ENCODE peak calls at places on chromosomes 3 and 15, in five cellular contexts. K, Q, W, V and U are unnamed samples.

GRCh38 chr3:32401541-32402052 is 9.9 kb downstream of the CMTM7 start:
- DNase-seq in K (peak; percentile 90), V (peak; percentile 68), Q (no peak), W (peak; percentile 77), U (peak; percentile 75)

GRCh38 chr3:174126990-174127758 is 729.6 kb downstream of the NLGN1 start:
- DNase-seq in W (no peak), K (no peak), V (no peak), Q (no peak), U (no peak)

GRCh38 chr15:63067976-63068743 is 25.6 kb downstream of the TPM1 start:
- DNase-seq in Q (no peak), V (no peak), W (no peak), K (no peak), U (no peak)

GRCh38 chr3:16831846-16832245 is 52.9 kb upstream of the PLCL2 start:
- DNase-seq in K (no peak), W (no peak), Q (no peak), V (no peak), U (no peak)

GRCh38 chr15:76223521-76223920 is 87.7 kb downstream of the ETFA start:
- DNase-seq in Q (no peak), V (no peak), W (no peak), K (no peak), U (no peak)

GRCh38 chr3:186044973-186045372 is 63.9 kb downstream of the ETV5 start:
- DNase-seq in Q (no peak), W (no peak), V (no peak), K (peak; percentile 88), U (no peak)

GRCh38 chr15:33116218-33116617 is 78.3 kb downstream of the FMN1 start:
- DNase-seq in Q (no peak), W (no peak), V (no peak), K (no peak), U (no peak)

GRCh38 chr3:120039642-120040610 is 54.3 kb downstream of the GSK3B start:
- DNase-seq in K (peak; percentile 88), V (no peak), Q (no peak), W (no peak), U (no peak)

GRCh38 chr15:28018291-28019044 is 80.6 kb downstream of the OCA2 start:
- DNase-seq in V (no peak), Q (no peak), K (no peak), W (no peak), U (no peak)

GRCh38 chr15:58457466-58457965 is 25.7 kb downstream of the LIPC start:
- DNase-seq in W (no peak), K (no peak), V (no peak), Q (no peak), U (no peak)

GRCh38 chr3:63344676-63345075 is 66.6 kb downstream of the SYNPR start:
- DNase-seq in W (no peak), K (peak; percentile 73), V (no peak), Q (no peak), U (no peak)

GRCh38 chr15:42060477-42060763 is 33.9 kb downstream of the PLA2G4D start:
- DNase-seq in V (no peak), K (no peak), Q (no peak), W (no peak), U (no peak)

GRCh38 chr3:194086251-194087075 is 49.5 kb upstream of the HES1 start:
- DNase-seq in W (no peak), Q (no peak), V (no peak), K (peak; percentile 67), U (no peak)

GRCh38 chr3:127157181-127157828 is 35.6 kb upstream of the PRR23E start:
- DNase-seq in K (no peak), W (no peak), V (no peak), Q (peak; percentile 42), U (no peak)

GRCh38 chr3:144273611-144274010 is 302.0 kb downstream of the DIPK2A start:
- DNase-seq in V (no peak), Q (no peak), K (no peak), W (no peak), U (no peak)

GRCh38 chr15:80638553-80639167 is 56.5 kb upstream of the ABHD17C start:
- DNase-seq in W (no peak), K (no peak), V (no peak), Q (no peak), U (no peak)

GRCh38 chr15:69209661-69210060 is 49.2 kb downstream of the GLCE start:
- DNase-seq in W (no peak), Q (no peak), V (no peak), K (peak; percentile 1), U (no peak)

GRCh38 chr15:69215636-69216035 is 55.2 kb downstream of the GLCE start:
- DNase-seq in W (no peak), V (no peak), Q (no peak), K (no peak), U (no peak)

GRCh38 chr15:69217381-69217780 is 56.9 kb downstream of the GLCE start:
- DNase-seq in K (no peak), Q (no peak), V (no peak), W (no peak), U (no peak)

GRCh38 chr15:69210574-69210973 is 50.1 kb downstream of the GLCE start:
- DNase-seq in W (no peak), Q (no peak), K (no peak), V (no peak), U (no peak)

DNA sequence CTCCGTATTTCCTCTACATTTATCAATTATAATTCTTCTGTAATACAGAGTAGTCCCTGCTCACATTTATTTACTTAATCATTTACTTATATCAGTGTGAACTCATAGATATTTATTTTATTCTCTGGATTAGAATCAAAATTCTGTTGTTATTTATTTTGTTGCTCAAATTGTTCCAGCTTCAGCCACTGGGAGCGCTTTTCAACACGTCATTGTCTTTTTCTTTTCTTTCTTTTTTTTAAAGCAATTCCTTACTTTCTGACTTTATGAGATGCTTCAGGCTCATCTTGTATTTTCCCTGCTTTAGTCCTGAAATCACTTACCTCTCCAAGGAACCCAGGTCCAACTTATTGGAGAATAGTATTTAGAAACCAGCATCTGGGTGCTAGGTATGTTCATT is 53.4 kb downstream of the GLCE start:
- DNase-seq in Q (no peak), K (no peak), W (no peak), V (no peak), U (no peak)
- TF ChIP-seq CTCF in Q (peak; percentile 35), K (peak; percentile 33), W (no peak), V (no peak), U (no peak)

GRCh38 chr15:52112203-52112750 is 298 bp downstream of the BCL2L10 start:
- DNase-seq in K (no peak), W (peak; percentile 60), V (peak; percentile 78), Q (no peak), U (no peak)
- TF ChIP-seq CTCF in K (no peak), W (peak; percentile 14), V (no peak), Q (no peak), U (no peak)

GRCh38 chr15:38002883-38003477 is 68.5 kb downstream of the TMCO5A start:
- DNase-seq in K (peak; percentile 81), V (no peak), Q (no peak), W (peak; percentile 63), U (no peak)
- TF ChIP-seq CTCF in K (peak; percentile 82), V (peak; percentile 36), Q (peak; percentile 86), W (peak; percentile 74), U (no peak)

DNA sequence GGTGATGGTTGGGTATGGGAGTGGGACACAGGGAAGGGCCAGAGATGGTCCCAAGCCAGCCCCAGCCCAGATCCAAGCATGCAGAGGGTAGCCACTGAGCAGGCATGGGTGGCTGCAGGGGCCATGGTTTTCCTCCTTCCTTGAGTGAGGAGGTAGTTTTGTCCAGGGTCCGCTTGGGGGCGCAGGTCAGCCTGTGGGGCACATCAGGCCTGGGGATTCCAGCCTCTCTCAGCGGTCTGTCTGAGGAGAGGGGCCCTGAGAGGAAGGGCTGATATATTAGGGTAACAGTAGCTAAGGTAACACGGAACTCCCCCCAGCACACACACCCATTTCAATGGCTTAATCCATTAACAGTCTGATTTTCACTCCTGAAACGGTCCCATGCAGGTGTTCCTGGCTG is 22.7 kb upstream of the LCTL start:
- DNase-seq in V (no peak), K (peak; percentile 60), Q (no peak), W (no peak), U (no peak)
- TF ChIP-seq CTCF in V (no peak), K (peak; percentile 58), Q (no peak), W (no peak), U (no peak)

GRCh38 chr15:34436956-34437442 is 609 bp downstream of the GOLGA8A start:
- DNase-seq in K (peak; percentile 82), V (peak; percentile 71), Q (no peak), W (peak; percentile 55), U (peak; percentile 66)
- TF ChIP-seq CTCF in K (peak; percentile 31), V (no peak), Q (peak; percentile 64), W (no peak), U (no peak)

GRCh38 chr3:146152841-146153240 is 8.1 kb downstream of the PLOD2 start:
- DNase-seq in V (no peak), K (peak; percentile 12), W (no peak), Q (peak; percentile 58), U (no peak)

GRCh38 chr3:146145642-146146041 is 15.3 kb downstream of the PLOD2 start:
- DNase-seq in Q (no peak), V (no peak), W (no peak), K (no peak), U (no peak)

GRCh38 chr3:146142757-146143156 is 18.2 kb downstream of the PLOD2 start:
- DNase-seq in K (peak; percentile 33), Q (no peak), W (no peak), V (no peak), U (no peak)

GRCh38 chr3:146153429-146153828 is 7.6 kb downstream of the PLOD2 start:
- DNase-seq in W (no peak), Q (no peak), K (no peak), V (no peak), U (no peak)

GRCh38 chr3:146148468-146148931 is 12.5 kb downstream of the PLOD2 start:
- DNase-seq in W (no peak), K (no peak), Q (no peak), V (no peak), U (no peak)
- TF ChIP-seq CTCF in W (no peak), K (no peak), Q (peak; percentile 75), V (no peak), U (no peak)

GRCh38 chr3:113136071-113136470 is 75.3 kb upstream of the BOC start:
- DNase-seq in Q (no peak), W (no peak), V (no peak), K (peak; percentile 27), U (no peak)
- TF ChIP-seq CTCF in Q (peak; percentile 84), W (peak; percentile 58), V (peak; percentile 42), K (peak; percentile 58), U (peak; percentile 44)

DNA sequence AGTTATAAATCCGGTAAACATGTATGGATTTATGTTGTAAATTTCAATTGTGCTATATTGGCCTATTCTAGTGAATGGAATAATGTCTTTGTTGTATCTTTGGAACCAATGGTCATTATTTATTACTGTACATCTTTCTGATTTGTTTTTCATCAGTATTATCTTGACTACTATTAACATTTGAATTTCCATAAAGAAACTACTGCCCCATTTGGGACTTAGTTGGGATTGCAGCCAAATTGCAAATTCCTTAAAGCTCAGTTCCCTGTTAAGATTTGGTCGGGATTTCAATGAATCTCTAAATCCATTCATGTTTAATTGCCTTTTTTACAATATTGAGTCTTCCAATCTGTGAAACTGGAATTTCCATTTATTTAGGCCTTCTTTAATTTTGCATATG is 822.4 kb upstream of the CADM2 start:
- DNase-seq in V (no peak), K (peak; percentile 8), Q (no peak), W (no peak), U (no peak)
- TF ChIP-seq CTCF in V (no peak), K (peak; percentile 49), Q (peak; percentile 73), W (no peak), U (no peak)

GRCh38 chr15:95295905-95296618 is 1034.4 kb upstream of the NR2F2 start:
- DNase-seq in Q (no peak), K (no peak), W (no peak), V (no peak), U (no peak)
- TF ChIP-seq CTCF in Q (no peak), K (no peak), W (no peak), V (no peak), U (no peak)